ENCODE peak calls at places on chromosomes 4 and X, in four cellular contexts. One of them, this sample, is unnamed.

GRCh38 chrX:112688242-112688641 is 8.5 kb upstream of the LHFPL1 start:
- DNase-seq in ELF-1: no peak
- DNase-seq in NCI-H1092: no peak
- DNase-seq in nucleus accumbens: no peak
- DNase-seq in this sample: no peak

GRCh38 chr4:95585016-95585695 is 36.4 kb upstream of the UNC5C start:
- DNase-seq in NCI-H1092: no peak
- DNase-seq in ELF-1: no peak
- DNase-seq in nucleus accumbens: no peak
- DNase-seq in this sample: peak; percentile 4

GRCh38 chr4:167100120-167100519 is 134.2 kb downstream of the SPOCK3 start:
- DNase-seq in NCI-H1092: peak; percentile 0
- DNase-seq in nucleus accumbens: no peak
- DNase-seq in ELF-1: no peak
- DNase-seq in this sample: peak; percentile 81

GRCh38 chr4:86549163-86549788 is 44.8 kb upstream of the PTPN13 start:
- DNase-seq in NCI-H1092: no peak
- DNase-seq in nucleus accumbens: no peak
- DNase-seq in ELF-1: no peak
- DNase-seq in this sample: peak; percentile 65

GRCh38 chrX:23904096-23904495 is 3.6 kb downstream of the APOO start:
- DNase-seq in nucleus accumbens: no peak
- DNase-seq in ELF-1: peak; percentile 31
- DNase-seq in NCI-H1092: no peak
- DNase-seq in this sample: peak; percentile 38

GRCh38 chr4:112978691-112979472 is 70.6 kb upstream of the ANK2 start:
- DNase-seq in NCI-H1092: no peak
- DNase-seq in ELF-1: no peak
- DNase-seq in nucleus accumbens: no peak
- DNase-seq in this sample: peak; percentile 80

GRCh38 chrX:10121787-10122186 is 35.0 kb upstream of the CLCN4 start:
- DNase-seq in ELF-1: no peak
- DNase-seq in NCI-H1092: no peak
- DNase-seq in nucleus accumbens: no peak
- DNase-seq in this sample: no peak

GRCh38 chr4:175614880-175615279 is 197.2 kb downstream of the GPM6A start:
- DNase-seq in ELF-1: no peak
- DNase-seq in nucleus accumbens: no peak
- DNase-seq in NCI-H1092: peak; percentile 2
- DNase-seq in this sample: no peak

GRCh38 chrX:14056201-14056600 is 26.5 kb upstream of the GEMIN8 start:
- DNase-seq in ELF-1: no peak
- DNase-seq in nucleus accumbens: no peak
- DNase-seq in NCI-H1092: no peak
- DNase-seq in this sample: no peak

GRCh38 chr4:99324978-99325377 is 3.8 kb upstream of the ADH1B start:
- DNase-seq in ELF-1: no peak
- DNase-seq in nucleus accumbens: no peak
- DNase-seq in NCI-H1092: no peak
- DNase-seq in this sample: no peak

GRCh38 chrX:17046478-17047097 is 100.1 kb downstream of the REPS2 start:
- DNase-seq in NCI-H1092: peak; percentile 62
- DNase-seq in nucleus accumbens: peak; percentile 31
- DNase-seq in ELF-1: peak; percentile 70
- DNase-seq in this sample: peak; percentile 65

GRCh38 chrX:68498508-68499379 is at the start of gene YIPF6:
- DNase-seq in ELF-1: peak; percentile 90
- DNase-seq in NCI-H1092: peak; percentile 71
- DNase-seq in nucleus accumbens: peak; percentile 65
- DNase-seq in this sample: peak; percentile 79

GRCh38 chrX:75968293-75968692 is 183.2 kb upstream of the MAGEE2 start:
- DNase-seq in NCI-H1092: no peak
- DNase-seq in nucleus accumbens: no peak
- DNase-seq in ELF-1: peak; percentile 77
- DNase-seq in this sample: no peak

GRCh38 chrX:115579327-115579726 is 18.4 kb downstream of the PLS3 start:
- DNase-seq in nucleus accumbens: no peak
- DNase-seq in ELF-1: no peak
- DNase-seq in NCI-H1092: no peak
- DNase-seq in this sample: no peak

GRCh38 chr4:55330241-55330640 is 15.8 kb upstream of the SRD5A3 start:
- DNase-seq in NCI-H1092: no peak
- DNase-seq in nucleus accumbens: no peak
- DNase-seq in ELF-1: no peak
- DNase-seq in this sample: peak; percentile 10

GRCh38 chrX:55738969-55739368 is 21.4 kb downstream of the RRAGB start:
- DNase-seq in ELF-1: peak; percentile 89
- DNase-seq in NCI-H1092: no peak
- DNase-seq in nucleus accumbens: no peak
- DNase-seq in this sample: no peak

GRCh38 chrX:119654112-119654531 is 38.8 kb downstream of the SEPTIN6 start:
- DNase-seq in NCI-H1092: no peak
- DNase-seq in nucleus accumbens: no peak
- DNase-seq in ELF-1: peak; percentile 58
- DNase-seq in this sample: no peak

GRCh38 chr4:49709775-49710174 is 723.7 kb downstream of the CWH43 start:
- DNase-seq in NCI-H1092: no peak
- DNase-seq in nucleus accumbens: no peak
- DNase-seq in ELF-1: no peak
- DNase-seq in this sample: no peak

GRCh38 chr4:47287735-47288134 is 175.8 kb downstream of the COMMD8 start:
- DNase-seq in ELF-1: no peak
- DNase-seq in NCI-H1092: no peak
- DNase-seq in nucleus accumbens: no peak
- DNase-seq in this sample: peak; percentile 78

GRCh38 chr4:151785484-151786157 is 24.8 kb upstream of the GATB start:
- DNase-seq in nucleus accumbens: no peak
- DNase-seq in NCI-H1092: no peak
- DNase-seq in ELF-1: no peak
- DNase-seq in this sample: no peak

GRCh38 chr4:26741491-26741871 is 119.2 kb upstream of the STIM2 start:
- DNase-seq in nucleus accumbens: no peak
- DNase-seq in NCI-H1092: no peak
- DNase-seq in ELF-1: no peak
- DNase-seq in this sample: no peak

GRCh38 chrX:80423744-80424143 is 3.5 kb downstream of the TENT5D start:
- DNase-seq in ELF-1: no peak
- DNase-seq in nucleus accumbens: no peak
- DNase-seq in NCI-H1092: no peak
- DNase-seq in this sample: no peak

GRCh38 chr4:53688186-53688790 is 97.0 kb upstream of the LNX1 start:
- DNase-seq in ELF-1: no peak
- DNase-seq in nucleus accumbens: no peak
- DNase-seq in NCI-H1092: no peak
- DNase-seq in this sample: peak; percentile 97

GRCh38 chr4:51867689-51868448 is 24.9 kb downstream of the DCUN1D4 start:
- DNase-seq in NCI-H1092: no peak
- DNase-seq in nucleus accumbens: no peak
- DNase-seq in ELF-1: no peak
- DNase-seq in this sample: no peak

GRCh38 chr4:17068396-17068795 is 170.0 kb upstream of the LDB2 start:
- DNase-seq in ELF-1: no peak
- DNase-seq in nucleus accumbens: no peak
- DNase-seq in NCI-H1092: no peak
- DNase-seq in this sample: peak; percentile 23

GRCh38 chr4:184648220-184649025 is 824 bp downstream of the CASP3 start:
- DNase-seq in ELF-1: peak; percentile 81
- DNase-seq in nucleus accumbens: peak; percentile 58
- DNase-seq in NCI-H1092: peak; percentile 13
- DNase-seq in this sample: peak; percentile 58

GRCh38 chr4:56755901-56756300 is 65.6 kb downstream of the SPINK2 start:
- DNase-seq in NCI-H1092: no peak
- DNase-seq in ELF-1: peak; percentile 64
- DNase-seq in nucleus accumbens: no peak
- DNase-seq in this sample: peak; percentile 85

GRCh38 chr4:183634086-183634485 is 24.9 kb downstream of the RWDD4 start:
- DNase-seq in nucleus accumbens: no peak
- DNase-seq in NCI-H1092: no peak
- DNase-seq in ELF-1: no peak
- DNase-seq in this sample: no peak

GRCh38 chrX:13101439-13102139 is 57.2 kb upstream of the FAM9C start:
- DNase-seq in nucleus accumbens: no peak
- DNase-seq in ELF-1: peak; percentile 57
- DNase-seq in NCI-H1092: no peak
- DNase-seq in this sample: peak; percentile 91